ENCODE peak calls at places on chromosomes 11 and 22, in seven cellular contexts. J is mesenchymal stem cell, E is colonic mucosa, B is neuronal stem cell, Z is H9, K is kidney, O is cardiac muscle cell. P is an unnamed sample.

GRCh38 chr11:44320289-44320973 is 10.5 kb upstream of the ALX4 start:
- DNase-seq in B (no peak), Z (no peak), O (no peak), J (no peak), E (no peak), K (peak; percentile 22), P (no peak)

GRCh38 chr11:28383471-28383870 is 275.3 kb downstream of the METTL15 start:
- DNase-seq in J (peak; percentile 11), O (no peak), B (no peak), Z (no peak), K (no peak), E (no peak), P (no peak)

GRCh38 chr11:697028-697491 is 1.4 kb downstream of the TMEM80 start:
- DNase-seq in B (no peak), J (peak; percentile 97), E (no peak), O (no peak), K (no peak), Z (no peak), P (no peak)

GRCh38 chr11:102346748-102347525 is at the start of gene BIRC2:
- DNase-seq in Z (peak; percentile 92), J (peak; percentile 93), E (peak; percentile 96), O (peak; percentile 98), B (peak; percentile 93), K (peak; percentile 98), P (peak; percentile 90)

GRCh38 chr11:114179234-114179941 is 116.8 kb upstream of the NNMT start:
- DNase-seq in O (peak; percentile 24), E (peak; percentile 79), Z (no peak), J (peak; percentile 92), B (no peak), K (peak; percentile 94), P (peak; percentile 99)

GRCh38 chr11:96307748-96308133 is 35.3 kb downstream of the MAML2 start:
- DNase-seq in Z (no peak), O (no peak), K (no peak), J (peak; percentile 92), B (no peak), E (peak; percentile 75), P (no peak)

GRCh38 chr11:47848636-47849155 is 546 bp upstream of the NUP160 start:
- DNase-seq in B (no peak), J (no peak), E (no peak), K (no peak), Z (no peak), O (no peak), P (no peak)

GRCh38 chr11:67271548-67272284 is 5.4 kb downstream of the GRK2 start:
- DNase-seq in J (no peak), Z (no peak), O (no peak), K (peak; percentile 77), E (no peak), B (no peak), P (no peak)

GRCh38 chr22:49672013-49672516 is 155.6 kb downstream of the BRD1 start:
- DNase-seq in K (no peak), Z (no peak), O (no peak), E (no peak), J (no peak), B (no peak), P (no peak)

GRCh38 chr11:60767388-60767811 is 10.7 kb downstream of the MS4A15 start:
- DNase-seq in B (no peak), Z (peak; percentile 80), K (no peak), J (no peak), E (no peak), O (no peak), P (no peak)

GRCh38 chr11:75475767-75476650 is 43.0 kb upstream of the KLHL35 start:
- DNase-seq in K (peak; percentile 90), Z (no peak), B (no peak), O (no peak), J (no peak), E (peak; percentile 32), P (no peak)

GRCh38 chr11:47499614-47500013 is 50.7 kb upstream of the RAPSN start:
- DNase-seq in E (no peak), B (no peak), O (no peak), J (no peak), Z (no peak), K (no peak), P (no peak)

GRCh38 chr11:130131957-130132850 is 27.4 kb upstream of the ST14 start:
- DNase-seq in Z (peak; percentile 67), O (peak; percentile 57), B (peak; percentile 48), J (peak; percentile 72), E (peak; percentile 63), K (no peak), P (no peak)

GRCh38 chr11:73645972-73646631 is at the start of gene PLEKHB1:
- DNase-seq in B (peak; percentile 72), E (no peak), K (no peak), J (no peak), O (no peak), Z (peak; percentile 88), P (no peak)

GRCh38 chr11:9315078-9315688 is 790 bp upstream of the TMEM41B start:
- DNase-seq in O (no peak), K (no peak), E (no peak), B (no peak), Z (no peak), J (no peak), P (no peak)

GRCh38 chr22:38148252-38148651 is 33.4 kb downstream of the PLA2G6 start:
- DNase-seq in K (peak; percentile 4), Z (no peak), E (no peak), B (no peak), J (peak; percentile 69), O (no peak), P (no peak)

GRCh38 chr11:46918087-46918751 is at the start of gene LRP4:
- DNase-seq in J (peak; percentile 57), Z (peak; percentile 65), E (peak; percentile 62), K (peak; percentile 78), B (no peak), O (peak; percentile 81), P (no peak)

GRCh38 chr11:14852571-14853177 is 39.4 kb downstream of the CYP2R1 start:
- DNase-seq in E (no peak), B (no peak), K (no peak), J (no peak), O (no peak), Z (no peak), P (no peak)

GRCh38 chr22:24517446-24517845 is 22.3 kb downstream of the UPB1 start:
- DNase-seq in Z (no peak), B (no peak), E (no peak), O (no peak), J (no peak), K (no peak), P (no peak)

GRCh38 chr22:24518228-24518627 is 23.1 kb downstream of the UPB1 start:
- DNase-seq in O (no peak), K (no peak), J (no peak), B (no peak), Z (no peak), E (no peak), P (no peak)

GRCh38 chr22:24515025-24515338 is 19.9 kb downstream of the UPB1 start:
- DNase-seq in O (no peak), J (no peak), B (no peak), Z (no peak), K (no peak), E (no peak), P (no peak)

GRCh38 chr22:24514241-24515024 is 19.3 kb downstream of the UPB1 start:
- DNase-seq in B (no peak), Z (no peak), E (peak; percentile 59), O (no peak), K (peak; percentile 46), J (no peak), P (no peak)

GRCh38 chr22:24516301-24516737 is 21.2 kb downstream of the UPB1 start:
- DNase-seq in B (no peak), J (peak; percentile 96), E (no peak), K (no peak), O (no peak), Z (peak; percentile 55), P (no peak)
- H3K4me1 ChIP-seq in B (no peaks in the 10 kb centered on the region), J (peaks cover 8% of the 10 kb centered on the region), E (peaks cover 4% of the 10 kb centered on the region), K (no peaks in the 10 kb centered on the region), O (peaks cover 1% of the 10 kb centered on the region), Z (no peaks in the 10 kb centered on the region), P (peaks cover 7% of the 10 kb centered on the region)

DNA sequence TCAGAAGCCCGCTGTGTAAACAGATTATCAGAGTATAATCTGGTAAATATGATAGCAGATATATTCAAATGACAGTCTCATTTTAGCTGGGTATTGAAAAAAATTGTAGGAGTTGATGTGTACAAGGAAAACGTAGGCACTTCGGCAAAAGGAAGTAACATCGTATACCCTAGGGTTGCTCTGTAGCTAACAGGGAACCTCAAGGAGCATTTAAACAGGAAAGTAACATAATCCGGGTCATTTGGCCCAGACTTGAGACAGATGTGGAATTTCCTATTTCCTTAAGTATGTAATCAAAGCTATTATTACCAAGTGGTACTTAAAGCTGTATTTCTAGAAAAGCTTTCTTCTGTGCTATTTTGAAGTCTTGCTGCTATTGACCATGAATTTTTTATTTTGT is 215.6 kb downstream of the DDX10 start:
- DNase-seq in B (no peak), E (no peak), Z (no peak), O (no peak), K (no peak), J (no peak), P (no peak)
- H3K27ac ChIP-seq in B (no peak overlapping the region), E (no peak overlapping the region), Z (no peak overlapping the region), O (no peak overlapping the region), K (no peak overlapping the region), J (no peak overlapping the region), P (no peak overlapping the region)

DNA sequence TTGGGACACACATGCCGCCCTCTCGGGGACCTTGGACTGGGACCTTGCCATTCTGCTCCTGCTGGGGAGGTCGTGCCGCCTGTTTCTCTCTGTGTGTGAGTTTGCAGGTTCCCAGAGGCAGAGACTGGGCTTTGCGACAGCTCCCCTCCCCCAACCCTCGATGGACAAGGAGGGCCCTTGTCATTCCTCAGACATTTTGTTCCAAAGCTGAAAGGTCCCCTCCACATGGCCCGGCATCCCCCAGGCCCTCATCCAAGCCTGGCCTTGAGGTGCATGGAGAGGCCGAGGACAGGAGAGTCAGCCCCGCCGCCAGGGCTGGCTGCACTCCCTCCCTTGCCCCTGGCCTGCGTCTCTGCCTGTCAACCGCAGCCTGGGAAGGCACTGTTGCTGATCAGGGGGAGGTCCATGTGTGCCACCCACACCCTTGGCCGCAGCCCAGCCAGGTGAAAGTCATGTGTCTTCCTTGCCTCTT is 25.6 kb downstream of the FADS2 start:
- DNase-seq in E (no peak), J (no peak), O (no peak), K (no peak), Z (peak; percentile 26), B (no peak), P (no peak)
- H3K4me1 ChIP-seq in E (no peaks in the 10 kb centered on the region), J (peaks cover 5% of the 10 kb centered on the region), O (no peaks in the 10 kb centered on the region), K (no peaks in the 10 kb centered on the region), Z (no peaks in the 10 kb centered on the region), B (no peaks in the 10 kb centered on the region), P (no peaks in the 10 kb centered on the region)

GRCh38 chr22:26615149-26615548 is 2.7 kb downstream of the CRYBB1 start:
- DNase-seq in Z (no peak), J (no peak), K (no peak), E (no peak), B (no peak), O (no peak), P (no peak)
- H3K27ac ChIP-seq in Z (no peak overlapping the region), J (no peak overlapping the region), K (no peak overlapping the region), E (no peak overlapping the region), B (no peak overlapping the region), O (no peak overlapping the region), P (no peak overlapping the region)

DNA sequence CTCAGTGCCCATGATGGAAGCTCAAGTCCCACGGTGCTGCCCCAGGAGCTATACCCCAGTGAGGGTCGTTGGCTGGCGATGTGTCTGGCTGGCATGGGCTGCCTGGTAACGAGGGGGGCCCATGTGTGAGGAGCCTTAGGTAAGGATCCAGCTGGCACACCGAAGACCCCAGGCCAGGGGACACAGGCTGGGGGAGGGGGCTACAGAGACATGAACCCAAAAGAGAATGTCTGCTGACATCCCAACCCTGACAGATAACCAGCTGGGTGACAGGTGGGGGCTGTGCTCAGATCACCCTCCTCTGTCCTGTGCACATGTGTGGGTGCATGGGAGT is 39.2 kb downstream of the RTN4R start:
- DNase-seq in J (no peak), E (no peak), B (no peak), Z (no peak), K (no peak), O (no peak), P (no peak)
- H3K4me1 ChIP-seq in J (peaks cover 14% of the 10 kb centered on the region), E (no peaks in the 10 kb centered on the region), B (peaks cover 11% of the 10 kb centered on the region), Z (no peaks in the 10 kb centered on the region), K (no peaks in the 10 kb centered on the region), O (peaks cover 5% of the 10 kb centered on the region), P (no peaks in the 10 kb centered on the region)